ENCODE peak calls at places on chromosomes 4 and X, in nine cellular contexts. P, C, J, N, I, S, G, Q and R are unnamed samples.

GRCh38 chr4:78222575-78223186 is 165.6 kb downstream of the FRAS1 start:
- DNase-seq in P (no peak), C (no peak), J (no peak), N (no peak), I (no peak), S (no peak), G (peak), Q (no peak), R (no peak)

GRCh38 chr4:6595897-6596537 is 21.0 kb downstream of the MAN2B2 start:
- DNase-seq in P (no peak), C (no peak), J (no peak), N (no peak), I (no peak), S (no peak), G (no peak), Q (peak), R (no peak)

GRCh38 chr4:155891058-155891457 is 12.4 kb upstream of the TDO2 start:
- DNase-seq in P (no peak), C (no peak), J (no peak), N (no peak), I (peak), S (no peak), G (no peak), Q (peak), R (no peak)

GRCh38 chrX:44451056-44451455 is 91.6 kb downstream of the FUNDC1 start:
- DNase-seq in P (no peak), C (no peak), J (no peak), N (no peak), I (no peak), S (no peak), G (no peak), Q (no peak), R (no peak)

GRCh38 chr4:16155503-16156169 is 70.6 kb downstream of the TAPT1 start:
- DNase-seq in P (no peak), C (no peak), J (no peak), N (no peak), I (peak), S (no peak), G (no peak), Q (no peak), R (no peak)

GRCh38 chr4:13626492-13627184 is 887 bp downstream of the BOD1L1 start:
- DNase-seq in P (no peak), C (no peak), J (no peak), N (no peak), I (peak), S (no peak), G (no peak), Q (no peak), R (no peak)

GRCh38 chr4:38177035-38177791 is 217.0 kb downstream of the PTTG2 start:
- DNase-seq in P (no peak), C (peak), J (no peak), N (no peak), I (peak), S (peak), G (no peak), Q (peak), R (no peak)

GRCh38 chrX:29775890-29776289 is 439.5 kb upstream of the MAGEB2 start:
- DNase-seq in P (no peak), C (no peak), J (no peak), N (no peak), I (no peak), S (no peak), G (no peak), Q (no peak), R (no peak)

GRCh38 chrX:9184231-9184630 is 150.3 kb upstream of the FAM9B start:
- DNase-seq in P (no peak), C (no peak), J (no peak), N (no peak), I (peak), S (no peak), G (no peak), Q (no peak), R (no peak)

GRCh38 chr4:4602468-4602867 is 60.6 kb upstream of the STX18 start:
- DNase-seq in P (no peak), C (no peak), J (no peak), N (no peak), I (no peak), S (no peak), G (no peak), Q (no peak), R (no peak)

GRCh38 chr4:83548151-83548905 is 12.4 kb downstream of the GPAT3 start:
- DNase-seq in P (peak), C (peak), J (no peak), N (no peak), I (peak), S (peak), G (peak), Q (peak), R (no peak)

GRCh38 chr4:139083533-139084424 is 68.2 kb downstream of the NOCT start:
- DNase-seq in P (peak), C (peak), J (peak), N (peak), I (peak), S (peak), G (peak), Q (peak), R (peak)

GRCh38 chr4:70586841-70587240 is 5.2 kb upstream of the AMBN start:
- DNase-seq in P (no peak), C (no peak), J (no peak), N (no peak), I (no peak), S (no peak), G (no peak), Q (no peak), R (no peak)

GRCh38 chr4:137685357-137685756 is 153.1 kb upstream of the PCDH18 start:
- DNase-seq in P (peak), C (no peak), J (no peak), N (no peak), I (no peak), S (no peak), G (no peak), Q (peak), R (no peak)

GRCh38 chr4:98557497-98557896 is 100.9 kb downstream of the TSPAN5 start:
- DNase-seq in P (no peak), C (no peak), J (no peak), N (no peak), I (peak), S (no peak), G (no peak), Q (peak), R (no peak)

GRCh38 chr4:41747230-41748055 is 1.1 kb downstream of the PHOX2B start:
- DNase-seq in P (no peak), C (no peak), J (no peak), N (no peak), I (no peak), S (peak), G (no peak), Q (no peak), R (no peak)

GRCh38 chrX:18900401-18900976 is 83.4 kb downstream of the PHKA2 start:
- DNase-seq in P (no peak), C (no peak), J (no peak), N (no peak), I (peak), S (no peak), G (no peak), Q (no peak), R (no peak)